ENCODE peak calls at places on chromosomes 3 and 15, in four cellular contexts. P is GM12878, Y is K562, R is HepG2. G is an unnamed sample.

GRCh38 chr3:171001957-171002694 is 24.4 kb downstream of the SLC2A2 start:
- DNase-seq in P (peak; percentile 13), Y (no peak), R (peak; percentile 100), G (no peak)

GRCh38 chr15:75720787-75721461 is 8.3 kb upstream of the CSPG4 start:
- DNase-seq in P (no peak), Y (peak; percentile 78), R (peak; percentile 50), G (peak; percentile 54)

GRCh38 chr3:150462108-150462507 is 54.0 kb downstream of the TSC22D2 start:
- DNase-seq in P (no peak), Y (peak; percentile 33), R (no peak), G (no peak)

GRCh38 chr3:79906106-79906505 is 138.3 kb upstream of the ROBO1 start:
- DNase-seq in P (no peak), Y (no peak), R (no peak), G (no peak)

GRCh38 chr3:20185364-20185732 is 658 bp downstream of the SGO1 start:
- DNase-seq in P (no peak), Y (peak; percentile 49), R (no peak), G (no peak)

GRCh38 chr3:63585927-63586326 is 66.5 kb upstream of the SNTN start:
- DNase-seq in P (no peak), Y (no peak), R (no peak), G (no peak)

GRCh38 chr3:154324919-154325318 is 632 bp upstream of the DHX36 start:
- DNase-seq in P (no peak), Y (peak; percentile 31), R (peak; percentile 63), G (no peak)

GRCh38 chr15:51982770-51983103 is 11.2 kb upstream of the LEO1 start:
- DNase-seq in P (no peak), Y (no peak), R (no peak), G (no peak)

GRCh38 chr3:126367316-126367805 is 10.2 kb upstream of the KLF15 start:
- DNase-seq in P (no peak), Y (no peak), R (no peak), G (peak; percentile 5)

GRCh38 chr3:95615592-95616310 is 1198.6 kb upstream of the EPHA6 start:
- DNase-seq in P (no peak), Y (no peak), R (no peak), G (no peak)

GRCh38 chr3:12473503-12473902 is 10.8 kb upstream of the TSEN2 start:
- DNase-seq in P (no peak), Y (no peak), R (no peak), G (no peak)

GRCh38 chr3:50616003-50616769 is 765 bp upstream of the MAPKAPK3 start:
- DNase-seq in P (no peak), Y (peak; percentile 87), R (peak; percentile 74), G (peak; percentile 91)

GRCh38 chr3:176274161-176274560 is 923.1 kb downstream of the TBL1XR1 start:
- DNase-seq in P (no peak), Y (peak; percentile 2), R (no peak), G (no peak)

DNA sequence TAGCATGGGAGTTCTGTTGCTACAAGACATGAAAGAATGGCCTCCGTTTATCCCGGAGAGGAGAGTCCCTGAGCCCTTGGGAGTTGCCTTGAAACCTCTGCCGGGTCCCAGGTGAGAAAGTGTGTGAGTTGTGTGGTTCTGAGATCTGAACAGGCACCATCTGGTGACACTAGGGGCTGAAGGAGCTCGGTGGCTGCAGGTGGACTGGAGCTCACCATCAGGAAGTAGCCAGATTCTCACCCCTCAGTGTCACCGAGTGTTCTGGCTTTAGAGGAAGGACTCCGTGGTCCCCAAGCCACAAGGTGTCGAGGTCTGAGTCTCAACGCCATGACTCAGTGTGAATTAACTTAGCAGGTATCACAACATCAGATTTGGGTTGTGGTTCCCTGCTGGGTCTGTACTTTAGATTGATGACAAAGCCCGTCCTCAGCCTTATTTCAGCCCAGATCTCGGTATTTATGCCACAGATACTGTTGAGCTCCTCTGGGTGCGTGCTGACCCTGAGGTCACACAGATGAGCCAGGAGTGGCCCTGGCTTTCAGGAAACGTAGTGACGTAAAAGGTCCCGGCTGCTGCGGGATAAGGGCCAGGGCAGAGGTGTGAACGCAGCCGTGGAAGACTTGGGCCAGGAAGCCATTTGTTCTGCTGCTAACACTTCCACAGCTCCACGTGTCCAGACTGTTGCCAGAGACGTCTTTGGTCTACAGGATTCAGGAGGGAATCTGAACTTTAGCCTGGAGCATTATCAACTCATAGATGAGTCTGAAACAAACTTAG is 54.4 kb downstream of the PGPEP1L start:
- DNase-seq in P (peak; percentile 80), Y (peak; percentile 4), R (no peak), G (no peak)
- TF ChIP-seq TCF7 in P (no peak), Y (no peak), R (no peak), G (no peak)

GRCh38 chr15:90885432-90886290 is 1.4 kb downstream of the FES start:
- DNase-seq in P (no peak), Y (peak; percentile 84), R (no peak), G (peak; percentile 89)
- TF ChIP-seq TCF7 in P (no peak), Y (no peak), R (no peak), G (no peak)

GRCh38 chr3:144015133-144015532 is 43.5 kb downstream of the DIPK2A start:
- DNase-seq in P (no peak), Y (peak; percentile 85), R (no peak), G (no peak)

DNA sequence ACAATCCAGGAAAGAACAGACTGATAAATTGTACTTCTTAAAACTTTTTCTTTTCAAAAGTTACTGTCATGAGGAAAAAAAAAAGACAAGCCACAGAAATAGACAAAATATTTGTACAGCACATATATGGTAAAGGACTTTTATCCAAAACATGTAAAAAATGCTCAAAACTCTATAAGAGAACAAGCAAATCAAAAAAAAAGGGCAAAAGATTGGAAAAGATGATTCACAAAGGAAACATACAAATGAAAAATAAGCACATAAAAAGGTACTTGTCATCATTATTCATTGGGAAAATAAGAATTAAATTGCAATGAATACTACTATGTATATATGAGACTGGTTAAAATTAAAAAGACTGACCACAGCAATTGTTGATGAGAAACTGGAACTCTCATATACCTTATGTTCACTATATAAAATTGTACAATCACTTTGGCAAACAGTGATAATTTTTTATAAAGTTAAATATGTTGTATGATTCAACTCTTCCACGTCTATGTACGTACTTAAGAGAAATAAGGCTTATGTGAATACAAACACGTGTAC is 39.7 kb downstream of the DIPK2A start:
- DNase-seq in P (no peak), Y (no peak), R (no peak), G (no peak)
- TF ChIP-seq TCF7 in P (no peak), Y (no peak), R (no peak), G (no peak)

GRCh38 chr3:180048840-180049239 is 12.1 kb upstream of the PEX5L start:
- DNase-seq in P (no peak), Y (no peak), R (no peak), G (no peak)
- TF ChIP-seq TCF7 in P (no peak), Y (no peak), R (no peak), G (no peak)

DNA sequence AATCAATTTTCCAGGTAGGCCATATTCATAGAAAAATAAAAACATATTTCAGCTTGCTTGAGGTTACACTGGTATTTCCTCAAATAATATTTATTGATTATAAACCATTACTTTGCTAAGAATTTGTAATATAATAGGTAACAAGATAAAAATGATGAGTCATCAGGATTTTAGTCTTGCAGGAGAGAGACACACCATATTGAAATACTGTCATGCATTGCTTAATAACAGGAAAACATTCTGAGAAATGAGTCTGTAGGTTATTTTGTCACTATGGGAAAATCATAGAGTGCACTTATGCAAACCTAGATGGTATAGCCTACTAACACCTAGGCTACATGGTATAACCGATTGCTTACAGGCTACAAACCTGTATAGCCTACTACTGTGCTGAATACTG is 990.5 kb downstream of the OTOL1 start:
- DNase-seq in P (no peak), Y (no peak), R (no peak), G (no peak)
- TF ChIP-seq TCF7 in P (no peak), Y (no peak), R (no peak), G (no peak)

GRCh38 chr3:147038456-147038855 is 367.9 kb downstream of the ZIC4 start:
- DNase-seq in P (no peak), Y (no peak), R (no peak), G (no peak)
- TF ChIP-seq TCF7 in P (no peak), Y (no peak), R (no peak), G (no peak)

GRCh38 chr15:44029940-44030568 is 165.0 kb downstream of the FRMD5 start:
- DNase-seq in P (no peak), Y (no peak), R (no peak), G (no peak)

GRCh38 chr15:44035781-44036699 is 159.0 kb downstream of the FRMD5 start:
- DNase-seq in P (no peak), Y (no peak), R (no peak), G (no peak)

GRCh38 chr15:44034933-44035624 is 160.0 kb downstream of the FRMD5 start:
- DNase-seq in P (no peak), Y (no peak), R (no peak), G (no peak)

GRCh38 chr15:44033894-44034293 is 161.2 kb downstream of the FRMD5 start:
- DNase-seq in P (no peak), Y (no peak), R (no peak), G (no peak)

GRCh38 chr15:44034334-44034733 is 160.7 kb downstream of the FRMD5 start:
- DNase-seq in P (no peak), Y (no peak), R (no peak), G (no peak)
- TF ChIP-seq TCF7 in P (no peak), Y (no peak), R (no peak), G (no peak)

G was measured in WTC11.